ENCODE peak calls at places on chromosome 4, in eight cellular contexts. P, R, N, U, K, O, Z and I are unnamed samples.

GRCh38 chr4:186765138-186765537 is 41.5 kb upstream of the FAT1 start:
- DNase-seq in P (no peak), R (no peak), N (peak), U (no peak), K (no peak), O (no peak), Z (no peak), I (no peak)

GRCh38 chr4:76473186-76473585 is 38.2 kb downstream of the SHROOM3 start:
- DNase-seq in P (no peak), R (no peak), N (no peak), U (no peak), K (no peak), O (no peak), Z (no peak), I (no peak)

GRCh38 chr4:1226167-1226514 is 22.8 kb downstream of the CTBP1 start:
- DNase-seq in P (no peak), R (no peak), N (no peak), U (no peak), K (peak), O (no peak), Z (no peak), I (no peak)

GRCh38 chr4:10283761-10284160 is 167.2 kb upstream of the WDR1 start:
- DNase-seq in P (no peak), R (no peak), N (no peak), U (no peak), K (no peak), O (no peak), Z (no peak), I (no peak)

GRCh38 chr4:125368684-125369083 is 53.9 kb downstream of the FAT4 start:
- DNase-seq in P (no peak), R (no peak), N (no peak), U (no peak), K (no peak), O (peak), Z (peak), I (no peak)

GRCh38 chr4:148431401-148431800 is 10.8 kb downstream of the NR3C2 start:
- DNase-seq in P (no peak), R (no peak), N (no peak), U (no peak), K (no peak), O (no peak), Z (no peak), I (no peak)

GRCh38 chr4:106830879-106831278 is 205.2 kb downstream of the DKK2 start:
- DNase-seq in P (no peak), R (no peak), N (no peak), U (no peak), K (no peak), O (no peak), Z (no peak), I (no peak)

GRCh38 chr4:94304365-94304971 is 38.2 kb downstream of the HPGDS start:
- DNase-seq in P (peak), R (peak), N (no peak), U (no peak), K (no peak), O (peak), Z (peak), I (no peak)

GRCh38 chr4:54165438-54165837 is 63.7 kb upstream of the PDGFRA start:
- DNase-seq in P (no peak), R (no peak), N (no peak), U (no peak), K (no peak), O (peak), Z (peak), I (no peak)

GRCh38 chr4:174406416-174406815 is 115.9 kb downstream of the HPGD start:
- DNase-seq in P (no peak), R (no peak), N (no peak), U (no peak), K (no peak), O (no peak), Z (no peak), I (no peak)

GRCh38 chr4:138438608-138439007 is 196.5 kb upstream of the SLC7A11 start:
- DNase-seq in P (peak), R (no peak), N (no peak), U (no peak), K (no peak), O (peak), Z (peak), I (no peak)

GRCh38 chr4:74543247-74543670 is 98.3 kb downstream of the AREG start:
- DNase-seq in P (no peak), R (no peak), N (no peak), U (no peak), K (no peak), O (no peak), Z (no peak), I (no peak)

GRCh38 chr4:81519428-81519775 is 47.7 kb upstream of the RASGEF1B start:
- DNase-seq in P (no peak), R (no peak), N (no peak), U (no peak), K (no peak), O (no peak), Z (no peak), I (no peak)

GRCh38 chr4:81523672-81524436 is 52.1 kb upstream of the RASGEF1B start:
- DNase-seq in P (no peak), R (no peak), N (no peak), U (no peak), K (no peak), O (no peak), Z (no peak), I (no peak)

GRCh38 chr4:81519856-81520255 is 48.1 kb upstream of the RASGEF1B start:
- DNase-seq in P (no peak), R (no peak), N (no peak), U (no peak), K (no peak), O (no peak), Z (no peak), I (no peak)

GRCh38 chr4:81521708-81522107 is 50.0 kb upstream of the RASGEF1B start:
- DNase-seq in P (no peak), R (no peak), N (no peak), U (no peak), K (no peak), O (no peak), Z (no peak), I (no peak)

DNA sequence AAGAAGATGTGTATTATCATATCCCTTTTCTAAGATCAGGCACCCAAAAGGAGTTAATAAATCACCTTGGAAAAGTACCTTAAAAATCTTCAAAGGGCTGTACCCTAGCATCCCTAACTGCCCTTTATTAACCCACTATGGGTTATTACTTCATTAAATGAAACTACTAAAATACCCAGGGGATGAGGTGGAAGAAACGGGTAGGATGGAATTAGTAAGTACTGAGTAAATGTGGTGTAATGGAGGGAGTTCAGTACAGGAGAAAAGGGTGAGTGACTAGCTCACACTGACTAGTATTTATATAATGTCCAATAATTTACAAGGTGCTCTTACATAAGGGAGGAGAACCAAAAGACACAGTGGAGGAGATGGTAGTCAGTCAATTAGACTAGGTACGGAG is 51.0 kb upstream of the RASGEF1B start:
- DNase-seq in P (no peak), R (no peak), N (no peak), U (no peak), K (no peak), O (no peak), Z (no peak), I (no peak)
- TF ChIP-seq CTCF in P (no peak), R (no peak), N (no peak), U (no peak), K (no peak), O (no peak), Z (no peak), I (no peak)

GRCh38 chr4:134470544-134470943 is 269.0 kb upstream of the PABPC4L start:
- DNase-seq in P (no peak), R (peak), N (no peak), U (no peak), K (no peak), O (peak), Z (peak), I (no peak)
- TF ChIP-seq CTCF in P (peak), R (no peak), N (no peak), U (no peak), K (no peak), O (peak), Z (peak), I (no peak)

GRCh38 chr4:139878050-139878449 is 212.4 kb downstream of the MGST2 start:
- DNase-seq in P (no peak), R (no peak), N (no peak), U (no peak), K (no peak), O (no peak), Z (no peak), I (no peak)
- TF ChIP-seq CTCF in P (no peak), R (no peak), N (no peak), U (no peak), K (no peak), O (no peak), Z (no peak), I (no peak)

GRCh38 chr4:6427439-6428090 is 44.8 kb downstream of the PPP2R2C start:
- DNase-seq in P (no peak), R (no peak), N (no peak), U (no peak), K (no peak), O (no peak), Z (no peak), I (no peak)

GRCh38 chr4:6424425-6424824 is 48.0 kb downstream of the PPP2R2C start:
- DNase-seq in P (no peak), R (no peak), N (no peak), U (no peak), K (no peak), O (no peak), Z (no peak), I (no peak)

GRCh38 chr4:6425911-6426310 is 46.5 kb downstream of the PPP2R2C start:
- DNase-seq in P (no peak), R (no peak), N (no peak), U (no peak), K (no peak), O (no peak), Z (no peak), I (no peak)

GRCh38 chr4:6425336-6425735 is 47.1 kb downstream of the PPP2R2C start:
- DNase-seq in P (no peak), R (no peak), N (no peak), U (no peak), K (no peak), O (no peak), Z (no peak), I (no peak)

DNA sequence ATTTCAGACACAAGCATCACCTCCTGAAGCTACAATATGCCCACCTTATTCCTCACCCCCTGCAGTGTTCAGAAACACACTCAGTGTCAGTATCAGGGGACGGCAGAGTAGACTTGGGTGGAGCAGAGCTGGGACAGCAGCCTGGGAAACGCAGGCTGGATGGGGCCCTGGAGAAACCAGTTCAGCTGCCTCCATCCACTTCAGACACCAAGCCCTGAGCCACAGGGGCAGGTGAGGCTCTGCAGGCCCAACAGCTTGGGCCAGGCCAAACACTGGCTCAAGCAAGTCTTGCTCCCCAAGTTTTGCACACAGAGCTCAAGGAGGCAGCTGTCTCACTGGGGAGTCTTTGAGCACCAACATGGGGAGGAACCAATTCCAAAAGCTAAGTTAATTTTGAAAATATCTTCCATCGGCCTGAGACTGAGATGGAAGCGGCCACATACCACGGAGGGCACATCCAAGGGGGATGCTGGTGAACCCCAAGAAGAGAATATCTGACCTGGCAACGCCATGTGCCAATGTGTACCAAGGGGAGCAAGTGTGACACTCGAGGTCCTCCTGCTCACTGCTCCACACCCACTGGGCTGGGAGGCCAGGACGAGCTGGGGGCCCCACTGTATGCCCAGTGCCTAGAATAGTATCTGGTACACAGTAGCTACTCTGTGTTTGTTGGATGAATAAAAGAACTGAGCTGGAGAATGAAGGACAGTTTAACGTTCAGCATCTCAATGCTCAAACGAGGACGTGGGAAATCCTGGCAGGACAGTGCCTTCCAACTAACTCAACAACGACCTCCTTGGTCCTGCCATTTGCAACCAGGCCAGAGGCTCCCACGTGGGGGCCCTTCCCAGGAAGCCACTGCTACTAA is 45.6 kb downstream of the PPP2R2C start:
- DNase-seq in P (no peak), R (no peak), N (no peak), U (no peak), K (no peak), O (no peak), Z (no peak), I (no peak)
- TF ChIP-seq CTCF in P (no peak), R (no peak), N (no peak), U (no peak), K (no peak), O (no peak), Z (no peak), I (no peak)

GRCh38 chr4:185469539-185470154 is 1.9 kb downstream of the CCDC110 start:
- DNase-seq in P (peak), R (no peak), N (no peak), U (no peak), K (no peak), O (no peak), Z (no peak), I (no peak)

GRCh38 chr4:185472063-185472542 is 570 bp upstream of the CCDC110 start:
- DNase-seq in P (no peak), R (no peak), N (no peak), U (no peak), K (no peak), O (peak), Z (no peak), I (no peak)

GRCh38 chr4:185473247-185473646 is 1.7 kb upstream of the CCDC110 start:
- DNase-seq in P (no peak), R (no peak), N (no peak), U (no peak), K (no peak), O (no peak), Z (no peak), I (no peak)

GRCh38 chr4:185470503-185471195 is 884 bp downstream of the CCDC110 start:
- DNase-seq in P (peak), R (peak), N (peak), U (peak), K (peak), O (peak), Z (peak), I (no peak)

GRCh38 chr4:185471235-185472062 is at the start of gene CCDC110:
- DNase-seq in P (peak), R (peak), N (peak), U (peak), K (peak), O (peak), Z (peak), I (peak)
- TF ChIP-seq CTCF in P (peak), R (peak), N (peak), U (no peak), K (peak), O (peak), Z (peak), I (peak)